ENCODE peak calls at places on chromosome 3, in four cellular contexts. One of them, this sample, is unnamed. For H3K9me3, the result is how much of the 10 kb centered on the place peaks cover.

GRCh38 chr3:71355862-71356261 is 227.7 kb downstream of the FOXP1 start:
- DNase-seq in body of pancreas: no peak
- DNase-seq in transverse colon: no peak
- DNase-seq in AG04450: no peak
- DNase-seq in this sample: no peak

GRCh38 chr3:158102219-158102612 is 4.0 kb downstream of the SHOX2 start:
- DNase-seq in body of pancreas: no peak
- DNase-seq in transverse colon: no peak
- DNase-seq in AG04450: no peak
- DNase-seq in this sample: no peak

GRCh38 chr3:57998366-57999283 is 9.6 kb upstream of the FLNB start:
- DNase-seq in body of pancreas: peak
- DNase-seq in transverse colon: peak
- DNase-seq in AG04450: no peak
- DNase-seq in this sample: peak

GRCh38 chr3:99248913-99249312 is 347.4 kb upstream of the DCBLD2 start:
- DNase-seq in body of pancreas: no peak
- DNase-seq in transverse colon: no peak
- DNase-seq in AG04450: no peak
- DNase-seq in this sample: no peak

GRCh38 chr3:111906667-111907066 is 47.6 kb downstream of the PHLDB2 start:
- DNase-seq in body of pancreas: no peak
- DNase-seq in transverse colon: no peak
- DNase-seq in AG04450: no peak
- DNase-seq in this sample: no peak

GRCh38 chr3:49180116-49180515 is 8.7 kb downstream of the KLHDC8B start:
- DNase-seq in body of pancreas: no peak
- DNase-seq in transverse colon: no peak
- DNase-seq in AG04450: no peak
- DNase-seq in this sample: no peak

GRCh38 chr3:118772036-118773030 is 262.3 kb downstream of the IGSF11 start:
- DNase-seq in body of pancreas: no peak
- DNase-seq in transverse colon: no peak
- DNase-seq in AG04450: no peak
- DNase-seq in this sample: no peak

GRCh38 chr3:140205598-140205997 is 270.6 kb downstream of the CLSTN2 start:
- DNase-seq in body of pancreas: no peak
- DNase-seq in transverse colon: no peak
- DNase-seq in AG04450: no peak
- DNase-seq in this sample: no peak

GRCh38 chr3:124514681-124515080 is 215.6 kb upstream of the UMPS start:
- DNase-seq in body of pancreas: no peak
- DNase-seq in transverse colon: no peak
- DNase-seq in AG04450: no peak
- DNase-seq in this sample: no peak

GRCh38 chr3:88189361-88189810 is 39.6 kb downstream of the C3orf38 start:
- DNase-seq in body of pancreas: no peak
- DNase-seq in transverse colon: no peak
- DNase-seq in AG04450: no peak
- DNase-seq in this sample: no peak

GRCh38 chr3:169501080-169501479 is 162.4 kb downstream of the MECOM start:
- DNase-seq in body of pancreas: no peak
- DNase-seq in transverse colon: no peak
- DNase-seq in AG04450: no peak
- DNase-seq in this sample: no peak

GRCh38 chr3:143808999-143809700 is 39.1 kb downstream of the SLC9A9 start:
- DNase-seq in body of pancreas: no peak
- DNase-seq in transverse colon: no peak
- DNase-seq in AG04450: peak
- DNase-seq in this sample: no peak

GRCh38 chr3:81443948-81444347 is 317.5 kb downstream of the GBE1 start:
- DNase-seq in body of pancreas: no peak
- DNase-seq in transverse colon: no peak
- DNase-seq in AG04450: no peak
- DNase-seq in this sample: no peak

GRCh38 chr3:144677118-144677517 is 705.5 kb downstream of the DIPK2A start:
- DNase-seq in body of pancreas: no peak
- DNase-seq in transverse colon: no peak
- DNase-seq in AG04450: no peak
- DNase-seq in this sample: no peak

GRCh38 chr3:194306109-194306686 is 44.9 kb downstream of the CPN2 start:
- DNase-seq in body of pancreas: no peak
- DNase-seq in transverse colon: no peak
- DNase-seq in AG04450: no peak
- DNase-seq in this sample: no peak

GRCh38 chr3:186270711-186271110 is 91.3 kb downstream of the DGKG start:
- DNase-seq in body of pancreas: no peak
- DNase-seq in transverse colon: no peak
- DNase-seq in AG04450: no peak
- DNase-seq in this sample: no peak

GRCh38 chr3:123805504-123805903 is 78.6 kb downstream of the MYLK start:
- DNase-seq in body of pancreas: no peak
- DNase-seq in transverse colon: peak
- DNase-seq in AG04450: no peak
- DNase-seq in this sample: no peak

GRCh38 chr3:128768471-128768870 is 42.5 kb downstream of the RAB7A start:
- DNase-seq in body of pancreas: no peak
- DNase-seq in transverse colon: no peak
- DNase-seq in AG04450: no peak
- DNase-seq in this sample: no peak
- H3K9me3 ChIP-seq in body of pancreas: under half
- H3K9me3 ChIP-seq in transverse colon: under half
- H3K9me3 ChIP-seq in AG04450: under half
- H3K9me3 ChIP-seq in this sample: under half

GRCh38 chr3:75332784-75333183 is 331.3 kb upstream of the FRG2C start:
- DNase-seq in body of pancreas: no peak
- DNase-seq in transverse colon: no peak
- DNase-seq in AG04450: peak
- DNase-seq in this sample: no peak

GRCh38 chr3:75338342-75338741 is 325.8 kb upstream of the FRG2C start:
- DNase-seq in body of pancreas: no peak
- DNase-seq in transverse colon: no peak
- DNase-seq in AG04450: no peak
- DNase-seq in this sample: no peak

GRCh38 chr3:75334299-75334698 is 329.8 kb upstream of the FRG2C start:
- DNase-seq in body of pancreas: no peak
- DNase-seq in transverse colon: no peak
- DNase-seq in AG04450: no peak
- DNase-seq in this sample: no peak

GRCh38 chr3:75341324-75342067 is 322.6 kb upstream of the FRG2C start:
- DNase-seq in body of pancreas: no peak
- DNase-seq in transverse colon: no peak
- DNase-seq in AG04450: no peak
- DNase-seq in this sample: peak

GRCh38 chr3:75337226-75337900 is 326.8 kb upstream of the FRG2C start:
- DNase-seq in body of pancreas: no peak
- DNase-seq in transverse colon: no peak
- DNase-seq in AG04450: no peak
- DNase-seq in this sample: no peak
- H3K4me3 ChIP-seq in body of pancreas: no peak
- H3K4me3 ChIP-seq in transverse colon: no peak
- H3K4me3 ChIP-seq in AG04450: no peak
- H3K4me3 ChIP-seq in this sample: no peak

GRCh38 chr3:195904364-195904763 is 4.0 kb downstream of the TNK2 start:
- DNase-seq in body of pancreas: no peak
- DNase-seq in transverse colon: no peak
- DNase-seq in AG04450: no peak
- DNase-seq in this sample: no peak
- H3K9me3 ChIP-seq in body of pancreas: under half
- H3K9me3 ChIP-seq in transverse colon: under half
- H3K9me3 ChIP-seq in AG04450: under half
- H3K9me3 ChIP-seq in this sample: under half

GRCh38 chr3:147216143-147216673 is 190.1 kb downstream of the ZIC4 start:
- DNase-seq in body of pancreas: no peak
- DNase-seq in transverse colon: no peak
- DNase-seq in AG04450: no peak
- DNase-seq in this sample: no peak

GRCh38 chr3:147215660-147216059 is 190.7 kb downstream of the ZIC4 start:
- DNase-seq in body of pancreas: no peak
- DNase-seq in transverse colon: no peak
- DNase-seq in AG04450: no peak
- DNase-seq in this sample: no peak

GRCh38 chr3:147213633-147214032 is 192.7 kb downstream of the ZIC4 start:
- DNase-seq in body of pancreas: no peak
- DNase-seq in transverse colon: no peak
- DNase-seq in AG04450: no peak
- DNase-seq in this sample: no peak

DNA sequence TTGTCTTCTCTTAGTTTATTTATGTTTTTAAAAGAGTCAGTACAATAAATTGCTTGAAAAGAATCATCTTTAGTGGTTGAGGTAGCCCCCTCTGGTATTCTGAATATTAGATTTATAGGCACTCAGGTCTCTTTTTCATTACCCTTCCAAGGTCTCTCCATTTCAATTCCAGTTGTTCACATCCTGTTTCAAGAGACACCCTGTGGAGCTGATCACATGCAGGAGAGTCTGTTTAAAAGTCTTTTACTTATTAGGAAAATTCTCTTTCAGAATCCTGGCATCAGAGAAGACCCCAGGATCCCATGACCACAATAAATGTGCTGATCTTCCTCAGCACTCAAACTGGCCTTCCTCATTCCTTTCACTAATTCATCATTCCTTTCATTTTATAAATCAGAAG is 195.7 kb downstream of the ZIC4 start:
- DNase-seq in body of pancreas: no peak
- DNase-seq in transverse colon: no peak
- DNase-seq in AG04450: no peak
- DNase-seq in this sample: no peak
- H3K4me3 ChIP-seq in body of pancreas: no peak
- H3K4me3 ChIP-seq in transverse colon: no peak
- H3K4me3 ChIP-seq in AG04450: no peak
- H3K4me3 ChIP-seq in this sample: no peak

GRCh38 chr3:171753025-171753472 is 57.2 kb downstream of the PLD1 start:
- DNase-seq in body of pancreas: no peak
- DNase-seq in transverse colon: no peak
- DNase-seq in AG04450: no peak
- DNase-seq in this sample: peak
- H3K9me3 ChIP-seq in body of pancreas: under half
- H3K9me3 ChIP-seq in transverse colon: under half
- H3K9me3 ChIP-seq in AG04450: under half
- H3K9me3 ChIP-seq in this sample: under half

GRCh38 chr3:33115024-33115768 is 1.4 kb downstream of the CRTAP start:
- DNase-seq in body of pancreas: peak
- DNase-seq in transverse colon: peak
- DNase-seq in AG04450: peak
- DNase-seq in this sample: peak
- H3K4me3 ChIP-seq in body of pancreas: no peak
- H3K4me3 ChIP-seq in transverse colon: peak
- H3K4me3 ChIP-seq in AG04450: peak
- H3K4me3 ChIP-seq in this sample: peak

GRCh38 chr3:6733699-6734394 is 127.1 kb upstream of the GRM7 start:
- DNase-seq in body of pancreas: no peak
- DNase-seq in transverse colon: no peak
- DNase-seq in AG04450: no peak
- DNase-seq in this sample: no peak
- H3K9me3 ChIP-seq in body of pancreas: under half
- H3K9me3 ChIP-seq in transverse colon: under half
- H3K9me3 ChIP-seq in AG04450: under half
- H3K9me3 ChIP-seq in this sample: under half

GRCh38 chr3:23760871-23761373 is 44.8 kb upstream of the UBE2E1 start:
- DNase-seq in body of pancreas: no peak
- DNase-seq in transverse colon: no peak
- DNase-seq in AG04450: no peak
- DNase-seq in this sample: no peak
- H3K4me3 ChIP-seq in body of pancreas: no peak
- H3K4me3 ChIP-seq in transverse colon: no peak
- H3K4me3 ChIP-seq in AG04450: no peak
- H3K4me3 ChIP-seq in this sample: no peak

GRCh38 chr3:114110439-114110838 is 53.9 kb downstream of the QTRT2 start:
- DNase-seq in body of pancreas: no peak
- DNase-seq in transverse colon: no peak
- DNase-seq in AG04450: no peak
- DNase-seq in this sample: no peak
- H3K9me3 ChIP-seq in body of pancreas: under half
- H3K9me3 ChIP-seq in transverse colon: under half
- H3K9me3 ChIP-seq in AG04450: under half
- H3K9me3 ChIP-seq in this sample: under half

GRCh38 chr3:5699811-5700210 is 512.3 kb downstream of the EDEM1 start:
- DNase-seq in body of pancreas: no peak
- DNase-seq in transverse colon: peak
- DNase-seq in AG04450: no peak
- DNase-seq in this sample: no peak
- H3K4me3 ChIP-seq in body of pancreas: no peak
- H3K4me3 ChIP-seq in transverse colon: no peak
- H3K4me3 ChIP-seq in AG04450: no peak
- H3K4me3 ChIP-seq in this sample: no peak